ENCODE peak calls at places on chromosomes 2 and 18, in four cellular contexts. O, L, G and P are unnamed samples.

GRCh38 chr2:174026122-174026845 is 61.1 kb upstream of the SP3 start:
- DNase-seq in L (no peak), O (no peak), G (no peak), P (peak)

GRCh38 chr2:39954346-39954745 is 175.3 kb upstream of the THUMPD2 start:
- DNase-seq in O (no peak), L (no peak), G (no peak), P (peak)

GRCh38 chr2:235850289-235850688 is 317.9 kb downstream of the GBX2 start:
- DNase-seq in L (no peak), G (no peak), O (no peak), P (no peak)

GRCh38 chr2:25309402-25309801 is 32.3 kb downstream of the DNMT3A start:
- DNase-seq in L (peak), G (no peak), O (peak), P (peak)

GRCh38 chr2:147331790-147332419 is 512.9 kb upstream of the ACVR2A start:
- DNase-seq in G (no peak), O (no peak), L (no peak), P (no peak)

GRCh38 chr2:119008108-119008507 is 66.1 kb downstream of the MARCO start:
- DNase-seq in O (peak), L (no peak), G (no peak), P (no peak)

GRCh38 chr2:8004250-8004681 is 677.6 kb upstream of the ID2 start:
- DNase-seq in L (no peak), G (no peak), O (peak), P (peak)

GRCh38 chr2:3636586-3637310 is 21.3 kb upstream of the ALLC start:
- DNase-seq in O (no peak), G (no peak), L (no peak), P (no peak)

GRCh38 chr18:52348209-52348608 is 8.2 kb downstream of the DCC start:
- DNase-seq in L (no peak), G (no peak), O (peak), P (no peak)

GRCh38 chr2:181231886-181232644 is 225.1 kb upstream of the ITGA4 start:
- DNase-seq in L (no peak), O (no peak), G (no peak), P (no peak)

GRCh38 chr2:138059487-138059886 is 95.2 kb downstream of the HNMT start:
- DNase-seq in L (no peak), O (no peak), G (no peak), P (no peak)

GRCh38 chr18:58522157-58522556 is 106.7 kb downstream of the ALPK2 start:
- DNase-seq in G (no peak), O (no peak), L (no peak), P (no peak)

GRCh38 chr2:123485056-123485455 is 540.0 kb upstream of the CNTNAP5 start:
- DNase-seq in L (no peak), O (no peak), G (no peak), P (no peak)

GRCh38 chr18:32711862-32712261 is 61.0 kb downstream of the KLHL14 start:
- DNase-seq in O (no peak), L (no peak), G (no peak), P (no peak)

GRCh38 chr2:161019311-161019710 is 140.9 kb upstream of the TANK start:
- DNase-seq in O (no peak), G (no peak), L (no peak), P (no peak)

GRCh38 chr2:30915485-30915884 is 108.2 kb upstream of the CAPN13 start:
- DNase-seq in G (no peak), L (peak), O (no peak), P (peak)

GRCh38 chr2:135792401-135793152 is 44.4 kb downstream of the LCT start:
- DNase-seq in O (no peak), L (no peak), G (peak), P (no peak)

GRCh38 chr2:12642332-12642731 is 74.4 kb upstream of the TRIB2 start:
- DNase-seq in O (no peak), L (no peak), G (no peak), P (no peak)

GRCh38 chr2:75055820-75056675 is 97.6 kb downstream of the POLE4 start:
- DNase-seq in O (no peak), L (peak), G (peak), P (peak)

GRCh38 chr2:163182764-163183354 is 344.3 kb upstream of the KCNH7 start:
- DNase-seq in L (no peak), G (no peak), O (no peak), P (peak)

GRCh38 chr2:72780483-72780882 is 45.4 kb downstream of the EXOC6B start:
- DNase-seq in G (no peak), O (no peak), L (no peak), P (peak)

GRCh38 chr2:138112536-138112935 is 148.3 kb downstream of the HNMT start:
- DNase-seq in L (no peak), G (no peak), O (no peak), P (no peak)

GRCh38 chr2:71277536-71278103 is 50.7 kb upstream of the PAIP2B start:
- DNase-seq in G (no peak), O (no peak), L (no peak), P (no peak)

GRCh38 chr2:128797937-128798336 is 479.3 kb upstream of the HS6ST1 start:
- DNase-seq in L (no peak), G (peak), O (no peak), P (no peak)

GRCh38 chr2:37753758-37754157 is 82.3 kb upstream of the CDC42EP3 start:
- DNase-seq in O (no peak), L (no peak), G (no peak), P (no peak)

GRCh38 chr18:78984941-78985784 is 5.5 kb downstream of the SALL3 start:
- DNase-seq in L (peak), O (no peak), G (no peak), P (no peak)

GRCh38 chr18:59926131-59926530 is 26.3 kb downstream of the PMAIP1 start:
- DNase-seq in O (no peak), L (no peak), G (no peak), P (no peak)

GRCh38 chr18:59928201-59928600 is 28.4 kb downstream of the PMAIP1 start:
- DNase-seq in L (no peak), G (no peak), O (no peak), P (no peak)

GRCh38 chr18:59929621-59930295 is 30.0 kb downstream of the PMAIP1 start:
- DNase-seq in L (no peak), G (no peak), O (no peak), P (peak)

GRCh38 chr18:59923539-59924196 is 23.9 kb downstream of the PMAIP1 start:
- DNase-seq in G (no peak), L (no peak), O (no peak), P (no peak)

DNA sequence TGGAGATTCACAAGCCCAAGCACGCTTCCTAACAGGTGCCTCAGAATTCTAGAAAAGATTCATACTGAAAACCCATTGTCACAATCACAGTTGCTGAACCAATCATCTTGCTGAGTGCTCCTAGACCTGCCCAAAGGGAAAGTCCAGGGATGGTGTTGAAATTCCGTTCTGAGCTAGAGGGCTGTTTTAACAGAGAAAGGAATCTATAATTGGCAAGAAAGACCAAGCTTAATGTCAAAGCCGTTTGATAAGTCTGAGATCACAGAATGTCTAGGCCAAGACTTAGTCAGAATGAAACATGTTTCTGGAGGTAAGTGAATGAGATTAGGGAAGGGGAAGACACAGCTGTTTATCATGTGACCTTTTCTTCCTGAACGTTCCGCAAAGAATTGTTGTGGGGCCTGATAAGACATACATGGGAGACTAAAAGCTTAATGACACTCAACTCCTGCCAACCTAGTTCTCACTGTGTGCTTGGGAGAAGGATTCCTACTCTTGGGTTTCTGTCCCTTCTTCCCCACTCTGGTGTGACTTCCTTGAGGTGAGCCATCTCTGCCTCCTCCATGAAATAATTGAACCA is 27.5 kb downstream of the PMAIP1 start:
- DNase-seq in O (no peak), G (peak), L (no peak), P (peak)
- TF ChIP-seq CHD1 in O (no peak), G (no peak), L (no peak), P (no peak)

GRCh38 chr2:44077942-44078511 is 82.2 kb upstream of the LRPPRC start:
- DNase-seq in O (no peak), L (no peak), G (no peak), P (no peak)
- TF ChIP-seq CHD1 in O (no peak), L (no peak), G (no peak), P (no peak)

DNA sequence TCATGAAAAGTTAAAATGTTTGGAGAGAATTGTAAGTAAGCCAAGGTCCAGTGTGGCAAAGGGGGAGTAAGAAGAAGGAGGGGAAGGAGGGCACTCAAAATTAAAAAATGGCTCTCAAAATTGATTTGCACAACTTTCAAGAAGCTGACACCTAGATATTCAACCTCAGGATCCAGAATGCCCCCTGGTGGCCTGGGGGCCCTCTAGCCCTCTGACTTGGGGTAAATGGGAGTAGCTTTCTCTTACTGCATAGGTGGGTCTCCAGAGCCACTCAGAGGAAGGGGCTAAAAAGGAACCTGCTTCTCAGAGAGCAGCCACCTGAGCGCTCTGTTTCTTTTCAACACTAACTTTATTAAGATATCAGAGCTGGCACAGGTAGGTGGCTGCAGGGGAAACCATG is 968.5 kb downstream of the BCL11A start:
- DNase-seq in O (no peak), G (no peak), L (peak), P (no peak)
- TF ChIP-seq CHD1 in O (no peak), G (no peak), L (no peak), P (no peak)

GRCh38 chr2:69645026-69645425 is 1.5 kb upstream of the AAK1 start:
- DNase-seq in O (no peak), L (no peak), G (no peak), P (no peak)

GRCh38 chr2:69646714-69647113 is 3.2 kb upstream of the AAK1 start:
- DNase-seq in O (no peak), L (no peak), G (no peak), P (no peak)

GRCh38 chr2:69643602-69644505 is at the start of gene AAK1:
- DNase-seq in L (no peak), O (peak), G (peak), P (peak)

GRCh38 chr2:69644506-69644979 is 1.0 kb upstream of the AAK1 start:
- DNase-seq in O (no peak), L (no peak), G (no peak), P (no peak)

GRCh38 chr2:69645926-69646325 is 2.4 kb upstream of the AAK1 start:
- DNase-seq in G (no peak), L (no peak), O (no peak), P (no peak)
- TF ChIP-seq CHD1 in G (no peak), L (no peak), O (no peak), P (no peak)

GRCh38 chr18:26421503-26421902 is 126.8 kb downstream of the KCTD1 start:
- DNase-seq in L (no peak), G (no peak), O (no peak), P (no peak)
- TF ChIP-seq CHD1 in L (no peak), G (no peak), O (no peak), P (no peak)

GRCh38 chr2:208579678-208580077 is 173.1 kb downstream of the PTH2R start:
- DNase-seq in L (no peak), O (no peak), G (no peak), P (no peak)

GRCh38 chr2:208586516-208586915 is 179.9 kb downstream of the PTH2R start:
- DNase-seq in O (no peak), L (no peak), G (no peak), P (no peak)

GRCh38 chr2:208584387-208584965 is 177.9 kb downstream of the PTH2R start:
- DNase-seq in G (no peak), O (no peak), L (no peak), P (no peak)
- TF ChIP-seq CHD1 in G (no peak), O (no peak), L (no peak), P (no peak)

DNA sequence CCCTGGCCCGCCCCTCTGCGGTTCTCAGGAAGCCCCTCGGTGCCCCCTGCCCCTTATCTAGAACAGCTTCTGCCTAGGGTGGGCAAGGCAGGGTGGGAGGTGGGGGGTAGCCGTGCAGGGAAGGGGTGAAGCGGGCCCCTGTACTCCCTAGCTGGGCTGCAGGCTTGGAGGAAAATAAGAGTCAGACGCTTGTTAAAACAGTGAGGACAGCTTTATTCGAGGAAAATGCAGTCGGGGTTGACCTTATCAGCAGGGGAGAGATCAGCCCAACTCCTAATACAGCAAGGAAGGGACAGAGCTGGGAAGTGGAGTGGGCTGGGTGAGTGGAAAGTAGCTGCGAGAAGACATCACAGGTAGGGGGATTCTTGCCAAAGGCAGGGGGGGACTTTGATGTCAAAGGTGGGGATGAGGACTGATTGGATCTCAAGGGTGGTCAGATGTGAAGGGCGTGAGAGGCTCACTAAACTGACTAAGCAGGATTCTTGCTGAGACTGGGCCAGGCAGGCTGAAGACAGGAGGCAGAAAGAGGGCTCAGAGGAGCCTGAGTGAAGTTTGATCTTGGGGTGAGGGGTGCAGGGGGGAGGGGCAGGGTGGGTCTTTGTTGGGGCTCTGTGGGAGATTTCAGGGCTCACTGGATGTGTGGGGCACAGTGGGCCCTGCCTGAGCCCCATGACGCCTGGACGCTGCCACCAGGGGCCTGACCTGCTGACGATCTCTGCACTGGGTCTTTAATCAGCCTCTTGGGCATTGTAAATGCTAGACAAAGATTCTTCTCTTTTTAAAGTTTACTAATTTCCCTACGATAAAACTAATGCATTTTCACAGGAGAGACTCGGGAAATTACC is 29.9 kb downstream of the HPCAL1 start:
- DNase-seq in L (no peak), G (no peak), O (peak), P (no peak)
- TF ChIP-seq CHD1 in L (no peak), G (no peak), O (no peak), P (no peak)

GRCh38 chr18:35470440-35470839 is 27.3 kb downstream of the INO80C start:
- DNase-seq in G (no peak), O (no peak), L (no peak), P (no peak)
- TF ChIP-seq CHD1 in G (no peak), O (no peak), L (no peak), P (no peak)

DNA sequence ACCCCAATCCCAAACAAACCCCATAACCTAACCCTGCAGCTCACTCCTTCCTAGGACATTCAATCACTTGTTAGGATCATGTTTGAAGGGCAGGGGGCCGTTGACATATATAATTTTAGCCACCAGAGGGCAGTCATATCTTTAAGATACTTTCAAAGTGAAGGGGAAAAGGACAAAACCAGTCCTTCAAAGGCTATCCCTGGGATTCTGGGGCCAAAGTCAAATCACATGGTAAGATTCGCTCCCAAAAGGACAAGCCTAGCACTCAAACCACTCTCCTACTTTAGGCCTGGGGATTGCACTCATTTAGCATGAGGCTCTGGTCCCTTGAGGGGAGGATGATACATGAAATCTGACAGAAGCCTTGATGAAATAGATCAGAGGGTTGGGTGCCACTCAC is 44.6 kb downstream of the HAUS1 start:
- DNase-seq in L (peak), O (peak), G (no peak), P (peak)
- TF ChIP-seq CHD1 in L (no peak), O (no peak), G (no peak), P (no peak)

GRCh38 chr2:20917287-20917660 is 94.4 kb upstream of the LDAH start:
- DNase-seq in G (no peak), L (no peak), O (no peak), P (no peak)
- TF ChIP-seq CHD1 in G (no peak), L (no peak), O (no peak), P (no peak)